ENCODE peak calls at places on chromosomes 3 and 15, in eight cellular contexts. One of them, this sample, is unnamed. For H3K36me3, the result is how much of the 10 kb centered on the place peaks cover.

GRCh38 chr3:182803006-182803405 is 9.7 kb downstream of the ATP11B start:
- DNase-seq in suprapubic skin: no peak
- DNase-seq in heart right ventricle: no peak
- DNase-seq in breast epithelium: no peak
- DNase-seq in CD8-positive, alpha-beta T cell: no peak
- DNase-seq in mammary epithelial cell: no peak
- DNase-seq in GM23248: no peak
- DNase-seq in uterus: no peak
- DNase-seq in this sample: no peak

GRCh38 chr3:172104471-172105072 is 65.2 kb downstream of the FNDC3B start:
- DNase-seq in suprapubic skin: no peak
- DNase-seq in heart right ventricle: no peak
- DNase-seq in breast epithelium: no peak
- DNase-seq in CD8-positive, alpha-beta T cell: no peak
- DNase-seq in mammary epithelial cell: peak
- DNase-seq in GM23248: no peak
- DNase-seq in uterus: no peak
- DNase-seq in this sample: peak

GRCh38 chr3:152968388-152969024 is 133.6 kb downstream of the P2RY1 start:
- DNase-seq in suprapubic skin: no peak
- DNase-seq in heart right ventricle: no peak
- DNase-seq in breast epithelium: no peak
- DNase-seq in CD8-positive, alpha-beta T cell: no peak
- DNase-seq in mammary epithelial cell: peak
- DNase-seq in GM23248: peak
- DNase-seq in uterus: no peak
- DNase-seq in this sample: no peak

GRCh38 chr15:84772467-84772866 is 24.1 kb downstream of the ZNF592 start:
- DNase-seq in suprapubic skin: no peak
- DNase-seq in heart right ventricle: no peak
- DNase-seq in breast epithelium: no peak
- DNase-seq in CD8-positive, alpha-beta T cell: no peak
- DNase-seq in mammary epithelial cell: no peak
- DNase-seq in GM23248: no peak
- DNase-seq in uterus: no peak
- DNase-seq in this sample: no peak

GRCh38 chr3:121957674-121958419 is 63.6 kb downstream of the SLC15A2 start:
- DNase-seq in suprapubic skin: no peak
- DNase-seq in heart right ventricle: no peak
- DNase-seq in breast epithelium: no peak
- DNase-seq in CD8-positive, alpha-beta T cell: no peak
- DNase-seq in mammary epithelial cell: no peak
- DNase-seq in GM23248: no peak
- DNase-seq in uterus: no peak
- DNase-seq in this sample: no peak

GRCh38 chr15:63458021-63458420 is 46.4 kb upstream of the USP3 start:
- DNase-seq in suprapubic skin: no peak
- DNase-seq in heart right ventricle: no peak
- DNase-seq in breast epithelium: no peak
- DNase-seq in CD8-positive, alpha-beta T cell: no peak
- DNase-seq in mammary epithelial cell: no peak
- DNase-seq in GM23248: no peak
- DNase-seq in uterus: no peak
- DNase-seq in this sample: no peak

GRCh38 chr15:56047354-56047753 is 53.9 kb upstream of the NEDD4 start:
- DNase-seq in suprapubic skin: no peak
- DNase-seq in heart right ventricle: no peak
- DNase-seq in breast epithelium: no peak
- DNase-seq in CD8-positive, alpha-beta T cell: no peak
- DNase-seq in mammary epithelial cell: peak
- DNase-seq in GM23248: peak
- DNase-seq in uterus: no peak
- DNase-seq in this sample: no peak

GRCh38 chr3:37622999-37623883 is 238.4 kb upstream of the CTDSPL start:
- DNase-seq in suprapubic skin: no peak
- DNase-seq in heart right ventricle: no peak
- DNase-seq in breast epithelium: no peak
- DNase-seq in CD8-positive, alpha-beta T cell: no peak
- DNase-seq in mammary epithelial cell: no peak
- DNase-seq in GM23248: no peak
- DNase-seq in uterus: no peak
- DNase-seq in this sample: no peak

GRCh38 chr3:114584734-114585371 is 291.0 kb downstream of the TIGIT start:
- DNase-seq in suprapubic skin: no peak
- DNase-seq in heart right ventricle: no peak
- DNase-seq in breast epithelium: no peak
- DNase-seq in CD8-positive, alpha-beta T cell: no peak
- DNase-seq in mammary epithelial cell: peak
- DNase-seq in GM23248: no peak
- DNase-seq in uterus: peak
- DNase-seq in this sample: no peak

GRCh38 chr15:84928843-84929168 is 44.3 kb downstream of the SLC28A1 start:
- DNase-seq in suprapubic skin: no peak
- DNase-seq in heart right ventricle: no peak
- DNase-seq in breast epithelium: no peak
- DNase-seq in CD8-positive, alpha-beta T cell: no peak
- DNase-seq in mammary epithelial cell: no peak
- DNase-seq in GM23248: no peak
- DNase-seq in uterus: no peak
- DNase-seq in this sample: no peak

GRCh38 chr3:12143949-12144504 is 14.7 kb downstream of the TIMP4 start:
- DNase-seq in suprapubic skin: peak
- DNase-seq in heart right ventricle: peak
- DNase-seq in breast epithelium: no peak
- DNase-seq in CD8-positive, alpha-beta T cell: no peak
- DNase-seq in mammary epithelial cell: peak
- DNase-seq in GM23248: peak
- DNase-seq in uterus: peak
- DNase-seq in this sample: no peak

GRCh38 chr15:44790215-44790614 is 53.9 kb downstream of the TRIM69 start:
- DNase-seq in suprapubic skin: no peak
- DNase-seq in heart right ventricle: no peak
- DNase-seq in breast epithelium: no peak
- DNase-seq in CD8-positive, alpha-beta T cell: no peak
- DNase-seq in mammary epithelial cell: no peak
- DNase-seq in GM23248: no peak
- DNase-seq in uterus: no peak
- DNase-seq in this sample: no peak

GRCh38 chr3:109257269-109257668 is 59.0 kb downstream of the DPPA2 start:
- DNase-seq in suprapubic skin: no peak
- DNase-seq in heart right ventricle: no peak
- DNase-seq in breast epithelium: no peak
- DNase-seq in CD8-positive, alpha-beta T cell: no peak
- DNase-seq in mammary epithelial cell: no peak
- DNase-seq in GM23248: peak
- DNase-seq in uterus: no peak
- DNase-seq in this sample: peak

GRCh38 chr3:195034541-195034940 is 236.4 kb downstream of the XXYLT1 start:
- DNase-seq in suprapubic skin: peak
- DNase-seq in heart right ventricle: no peak
- DNase-seq in breast epithelium: peak
- DNase-seq in CD8-positive, alpha-beta T cell: no peak
- DNase-seq in mammary epithelial cell: no peak
- DNase-seq in GM23248: no peak
- DNase-seq in uterus: no peak
- DNase-seq in this sample: no peak

GRCh38 chr15:33008284-33009011 is 186.1 kb downstream of the FMN1 start:
- DNase-seq in suprapubic skin: no peak
- DNase-seq in heart right ventricle: no peak
- DNase-seq in breast epithelium: no peak
- DNase-seq in CD8-positive, alpha-beta T cell: no peak
- DNase-seq in mammary epithelial cell: no peak
- DNase-seq in GM23248: peak
- DNase-seq in uterus: no peak
- DNase-seq in this sample: no peak

GRCh38 chr3:50364573-50365079 is 5.3 kb upstream of the TMEM115 start:
- DNase-seq in suprapubic skin: no peak
- DNase-seq in heart right ventricle: no peak
- DNase-seq in breast epithelium: no peak
- DNase-seq in CD8-positive, alpha-beta T cell: no peak
- DNase-seq in mammary epithelial cell: no peak
- DNase-seq in GM23248: peak
- DNase-seq in uterus: no peak
- DNase-seq in this sample: no peak

GRCh38 chr3:17355591-17355990 is 386.8 kb downstream of the TBC1D5 start:
- DNase-seq in suprapubic skin: no peak
- DNase-seq in heart right ventricle: no peak
- DNase-seq in breast epithelium: no peak
- DNase-seq in CD8-positive, alpha-beta T cell: no peak
- DNase-seq in mammary epithelial cell: peak
- DNase-seq in GM23248: peak
- DNase-seq in uterus: no peak
- DNase-seq in this sample: no peak

GRCh38 chr3:177251756-177252155 is 54.5 kb upstream of the TBL1XR1 start:
- DNase-seq in suprapubic skin: no peak
- DNase-seq in heart right ventricle: no peak
- DNase-seq in breast epithelium: no peak
- DNase-seq in CD8-positive, alpha-beta T cell: no peak
- DNase-seq in mammary epithelial cell: no peak
- DNase-seq in GM23248: no peak
- DNase-seq in uterus: no peak
- DNase-seq in this sample: no peak
- H3K36me3 ChIP-seq in suprapubic skin: under half
- H3K36me3 ChIP-seq in heart right ventricle: under half
- H3K36me3 ChIP-seq in breast epithelium: under half
- H3K36me3 ChIP-seq in CD8-positive, alpha-beta T cell: under half
- H3K36me3 ChIP-seq in mammary epithelial cell: under half
- H3K36me3 ChIP-seq in GM23248: under half
- H3K36me3 ChIP-seq in uterus: under half
- H3K36me3 ChIP-seq in this sample: under half

GRCh38 chr3:119898478-119899177 is 116.7 kb downstream of the NR1I2 start:
- DNase-seq in suprapubic skin: no peak
- DNase-seq in heart right ventricle: no peak
- DNase-seq in breast epithelium: no peak
- DNase-seq in CD8-positive, alpha-beta T cell: no peak
- DNase-seq in mammary epithelial cell: peak
- DNase-seq in GM23248: peak
- DNase-seq in uterus: no peak
- DNase-seq in this sample: no peak

GRCh38 chr3:119899178-119899511 is 117.2 kb downstream of the NR1I2 start:
- DNase-seq in suprapubic skin: no peak
- DNase-seq in heart right ventricle: no peak
- DNase-seq in breast epithelium: no peak
- DNase-seq in CD8-positive, alpha-beta T cell: no peak
- DNase-seq in mammary epithelial cell: no peak
- DNase-seq in GM23248: no peak
- DNase-seq in uterus: no peak
- DNase-seq in this sample: no peak

GRCh38 chr3:119902061-119902460 is 120.2 kb downstream of the NR1I2 start:
- DNase-seq in suprapubic skin: no peak
- DNase-seq in heart right ventricle: no peak
- DNase-seq in breast epithelium: no peak
- DNase-seq in CD8-positive, alpha-beta T cell: no peak
- DNase-seq in mammary epithelial cell: no peak
- DNase-seq in GM23248: no peak
- DNase-seq in uterus: no peak
- DNase-seq in this sample: no peak

DNA sequence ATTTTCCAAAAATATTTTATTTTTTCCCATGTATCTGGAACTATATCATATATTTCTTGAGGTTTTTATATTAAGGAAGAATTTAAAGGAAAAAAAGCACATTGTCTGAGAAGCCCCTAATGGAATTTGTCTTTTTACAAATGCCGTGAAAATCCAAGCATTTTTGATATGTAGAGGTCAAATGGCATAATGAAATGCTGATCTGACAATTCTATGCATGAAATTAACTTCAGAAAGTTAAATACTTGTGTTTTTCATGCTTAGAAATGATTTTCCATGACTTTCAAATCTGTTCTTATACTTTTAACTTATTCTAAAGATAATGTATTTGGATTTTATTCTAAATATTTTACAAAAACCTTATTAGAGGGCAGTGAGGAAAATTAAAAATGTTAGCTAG is 119.2 kb downstream of the NR1I2 start:
- DNase-seq in suprapubic skin: no peak
- DNase-seq in heart right ventricle: no peak
- DNase-seq in breast epithelium: no peak
- DNase-seq in CD8-positive, alpha-beta T cell: no peak
- DNase-seq in mammary epithelial cell: no peak
- DNase-seq in GM23248: no peak
- DNase-seq in uterus: no peak
- DNase-seq in this sample: no peak
- H3K36me3 ChIP-seq in suprapubic skin: under half
- H3K36me3 ChIP-seq in heart right ventricle: under half
- H3K36me3 ChIP-seq in breast epithelium: under half
- H3K36me3 ChIP-seq in CD8-positive, alpha-beta T cell: under half
- H3K36me3 ChIP-seq in mammary epithelial cell: under half
- H3K36me3 ChIP-seq in GM23248: under half
- H3K36me3 ChIP-seq in uterus: under half
- H3K36me3 ChIP-seq in this sample: under half

GRCh38 chr15:42233107-42233506 is 25.0 kb upstream of the VPS39 start:
- DNase-seq in suprapubic skin: no peak
- DNase-seq in heart right ventricle: no peak
- DNase-seq in breast epithelium: no peak
- DNase-seq in CD8-positive, alpha-beta T cell: no peak
- DNase-seq in mammary epithelial cell: no peak
- DNase-seq in GM23248: no peak
- DNase-seq in uterus: no peak
- DNase-seq in this sample: no peak

GRCh38 chr15:42226648-42227047 is 18.5 kb upstream of the VPS39 start:
- DNase-seq in suprapubic skin: no peak
- DNase-seq in heart right ventricle: no peak
- DNase-seq in breast epithelium: no peak
- DNase-seq in CD8-positive, alpha-beta T cell: no peak
- DNase-seq in mammary epithelial cell: no peak
- DNase-seq in GM23248: no peak
- DNase-seq in uterus: no peak
- DNase-seq in this sample: no peak

GRCh38 chr15:42232606-42233005 is 24.5 kb upstream of the VPS39 start:
- DNase-seq in suprapubic skin: no peak
- DNase-seq in heart right ventricle: no peak
- DNase-seq in breast epithelium: no peak
- DNase-seq in CD8-positive, alpha-beta T cell: no peak
- DNase-seq in mammary epithelial cell: no peak
- DNase-seq in GM23248: no peak
- DNase-seq in uterus: no peak
- DNase-seq in this sample: no peak

DNA sequence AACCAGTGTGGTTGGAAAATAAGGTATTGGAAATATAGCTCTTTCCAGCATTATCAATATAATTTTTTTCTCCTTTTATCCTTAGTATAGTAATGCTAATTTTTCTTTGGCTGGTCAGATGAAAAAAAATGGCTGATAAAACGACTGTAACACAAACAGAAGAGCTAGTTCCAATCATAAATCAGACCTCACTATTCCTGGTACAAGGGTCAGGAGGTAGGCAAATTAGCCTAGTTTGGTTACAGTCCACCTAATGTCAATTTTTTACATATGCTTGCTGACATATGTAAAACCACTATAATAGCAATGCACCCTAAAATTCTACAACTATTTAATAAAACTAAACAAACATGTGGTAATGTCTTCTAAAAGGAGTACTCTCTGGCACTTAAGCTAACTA is 19.9 kb upstream of the VPS39 start:
- DNase-seq in suprapubic skin: no peak
- DNase-seq in heart right ventricle: no peak
- DNase-seq in breast epithelium: no peak
- DNase-seq in CD8-positive, alpha-beta T cell: no peak
- DNase-seq in mammary epithelial cell: no peak
- DNase-seq in GM23248: no peak
- DNase-seq in uterus: no peak
- DNase-seq in this sample: no peak
- H3K36me3 ChIP-seq in suprapubic skin: half or more
- H3K36me3 ChIP-seq in heart right ventricle: half or more
- H3K36me3 ChIP-seq in breast epithelium: under half
- H3K36me3 ChIP-seq in CD8-positive, alpha-beta T cell: under half
- H3K36me3 ChIP-seq in mammary epithelial cell: under half
- H3K36me3 ChIP-seq in GM23248: half or more
- H3K36me3 ChIP-seq in uterus: under half
- H3K36me3 ChIP-seq in this sample: half or more

GRCh38 chr3:156360116-156360515 is 194.8 kb downstream of the SSR3 start:
- DNase-seq in suprapubic skin: no peak
- DNase-seq in heart right ventricle: no peak
- DNase-seq in breast epithelium: no peak
- DNase-seq in CD8-positive, alpha-beta T cell: no peak
- DNase-seq in mammary epithelial cell: no peak
- DNase-seq in GM23248: no peak
- DNase-seq in uterus: no peak
- DNase-seq in this sample: no peak
- H3K36me3 ChIP-seq in suprapubic skin: under half
- H3K36me3 ChIP-seq in heart right ventricle: under half
- H3K36me3 ChIP-seq in breast epithelium: under half
- H3K36me3 ChIP-seq in CD8-positive, alpha-beta T cell: under half
- H3K36me3 ChIP-seq in mammary epithelial cell: under half
- H3K36me3 ChIP-seq in GM23248: under half
- H3K36me3 ChIP-seq in uterus: under half
- H3K36me3 ChIP-seq in this sample: under half